ENCODE peak calls at places on chromosomes 16 and 17, in eight cellular contexts. I is HCT116; W is neural progenitor cell; Z is thoracic aorta; T is neural crest cell; G is astrocyte of the spinal cord; P is OCI-LY7; N is CD8-positive, alpha-beta T cell. Q is an unnamed sample.

GRCh38 chr16:80752563-80752962 is 51.8 kb downstream of the CDYL2 start:
- DNase-seq in W (no peak), P (no peak), Z (no peak), T (no peak), G (no peak), N (no peak), I (no peak), Q (no peak)

GRCh38 chr16:27252206-27252585 is 16.4 kb downstream of the NSMCE1 start:
- DNase-seq in Z (no peak), T (no peak), W (no peak), P (no peak), N (no peak), I (no peak), G (no peak), Q (no peak)

GRCh38 chr16:84282533-84282932 is 12.1 kb upstream of the WFDC1 start:
- DNase-seq in I (no peak), N (no peak), W (no peak), G (no peak), Z (no peak), T (no peak), P (no peak), Q (no peak)

GRCh38 chr17:8965394-8966168 is at the start of gene PIK3R5:
- DNase-seq in G (no peak), N (peak; percentile 73), W (peak; percentile 82), T (peak; percentile 34), Z (no peak), P (peak; percentile 77), I (no peak), Q (peak; percentile 93)

GRCh38 chr16:86994651-86995171 is 322.5 kb downstream of the C16orf95 start:
- DNase-seq in G (peak; percentile 97), I (no peak), T (no peak), W (peak; percentile 50), N (no peak), Z (no peak), P (no peak), Q (no peak)

GRCh38 chr17:40854175-40854814 is 12.7 kb downstream of the KRT12 start:
- DNase-seq in T (no peak), I (peak; percentile 71), W (no peak), P (no peak), G (peak; percentile 83), N (no peak), Z (no peak), Q (no peak)

GRCh38 chr17:9959377-9959981 is 54.4 kb upstream of the RCVRN start:
- DNase-seq in W (peak; percentile 87), P (peak; percentile 25), I (peak; percentile 28), N (no peak), T (peak; percentile 71), G (peak; percentile 40), Z (no peak), Q (peak; percentile 78)

GRCh38 chr16:59412275-59412841 is 678.2 kb upstream of the GOT2 start:
- DNase-seq in Z (no peak), T (no peak), P (no peak), G (peak; percentile 35), N (no peak), I (no peak), W (peak; percentile 41), Q (no peak)

GRCh38 chr17:18248300-18248731 is 10.2 kb downstream of the FLII start:
- DNase-seq in T (peak; percentile 67), P (peak; percentile 81), G (peak; percentile 66), I (no peak), W (peak; percentile 72), Z (no peak), N (peak; percentile 44), Q (peak; percentile 89)
- TF ChIP-seq CTCF in T (peak; percentile 80), P (peak; percentile 89), G (peak; percentile 75), I (peak; percentile 63), W (peak; percentile 81), Z (peak; percentile 59), N (peak; percentile 61), Q (peak; percentile 77)

GRCh38 chr17:45021607-45022287 is 29.7 kb downstream of the DCAKD start:
- DNase-seq in N (peak; percentile 35), W (peak; percentile 87), T (peak; percentile 68), G (peak; percentile 44), Z (no peak), P (peak; percentile 76), I (no peak), Q (peak; percentile 91)
- TF ChIP-seq CTCF in N (peak; percentile 90), W (peak; percentile 86), T (peak; percentile 95), G (peak; percentile 53), Z (peak; percentile 81), P (peak; percentile 87), I (peak; percentile 42), Q (peak; percentile 79)

DNA sequence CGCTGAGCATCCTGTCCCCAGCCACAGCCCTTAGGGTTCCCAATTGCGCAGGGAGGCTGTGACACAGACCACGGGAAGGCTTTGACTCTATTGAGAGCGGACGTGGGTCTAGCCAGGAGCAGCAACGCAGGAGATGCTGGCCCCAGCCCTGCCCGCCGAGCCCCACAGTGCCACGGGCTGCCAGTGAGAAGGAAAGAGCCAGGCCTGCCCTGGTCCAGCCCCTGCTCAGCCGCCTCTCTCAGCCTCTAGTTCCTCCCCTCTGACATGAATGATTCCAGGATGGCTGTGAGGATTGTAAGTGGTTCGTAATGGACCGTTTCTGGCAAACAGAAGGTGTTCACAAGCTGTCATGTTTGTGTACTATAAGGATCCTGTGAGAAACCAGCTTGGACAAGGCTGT is 2.5 kb downstream of the BHLHA9 start:
- DNase-seq in N (no peak), Z (no peak), P (no peak), W (no peak), I (no peak), G (no peak), T (no peak), Q (no peak)
- TF ChIP-seq CTCF in N (no peak), Z (no peak), P (no peak), W (no peak), I (no peak), G (no peak), T (no peak), Q (no peak)

GRCh38 chr17:80361495-80362220 is 53.3 kb upstream of the ENDOV start:
- DNase-seq in Z (no peak), W (peak; percentile 70), N (no peak), G (no peak), P (peak; percentile 27), T (peak; percentile 14), I (no peak), Q (no peak)
- TF ChIP-seq CTCF in Z (peak; percentile 12), W (peak; percentile 66), N (peak; percentile 18), G (peak; percentile 56), P (peak; percentile 77), T (peak; percentile 55), I (peak; percentile 34), Q (peak; percentile 18)

DNA sequence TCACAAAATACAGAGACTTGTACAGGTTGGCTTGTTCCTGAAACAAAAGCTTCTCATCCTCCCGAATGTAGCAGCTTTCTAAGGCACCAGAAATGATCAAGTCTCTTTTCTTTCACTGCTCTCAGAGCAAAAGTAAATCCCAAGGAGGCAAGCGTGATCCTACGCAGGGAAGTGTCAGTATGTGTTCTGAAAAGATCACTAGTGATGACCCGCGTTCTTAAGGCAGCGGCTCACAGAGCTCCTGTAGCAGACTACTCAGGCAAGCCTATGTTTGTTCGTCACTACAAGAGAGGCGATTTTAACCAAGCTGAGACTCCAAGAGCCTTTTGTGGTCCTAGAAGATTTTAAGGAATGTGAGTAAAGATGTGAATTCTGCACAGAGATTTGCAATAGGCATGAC is 34.5 kb downstream of the WIPI1 start:
- DNase-seq in P (no peak), T (no peak), W (peak; percentile 1), N (no peak), G (no peak), Z (no peak), I (no peak), Q (no peak)
- TF ChIP-seq CTCF in P (no peak), T (no peak), W (no peak), N (no peak), G (no peak), Z (no peak), I (no peak), Q (no peak)

DNA sequence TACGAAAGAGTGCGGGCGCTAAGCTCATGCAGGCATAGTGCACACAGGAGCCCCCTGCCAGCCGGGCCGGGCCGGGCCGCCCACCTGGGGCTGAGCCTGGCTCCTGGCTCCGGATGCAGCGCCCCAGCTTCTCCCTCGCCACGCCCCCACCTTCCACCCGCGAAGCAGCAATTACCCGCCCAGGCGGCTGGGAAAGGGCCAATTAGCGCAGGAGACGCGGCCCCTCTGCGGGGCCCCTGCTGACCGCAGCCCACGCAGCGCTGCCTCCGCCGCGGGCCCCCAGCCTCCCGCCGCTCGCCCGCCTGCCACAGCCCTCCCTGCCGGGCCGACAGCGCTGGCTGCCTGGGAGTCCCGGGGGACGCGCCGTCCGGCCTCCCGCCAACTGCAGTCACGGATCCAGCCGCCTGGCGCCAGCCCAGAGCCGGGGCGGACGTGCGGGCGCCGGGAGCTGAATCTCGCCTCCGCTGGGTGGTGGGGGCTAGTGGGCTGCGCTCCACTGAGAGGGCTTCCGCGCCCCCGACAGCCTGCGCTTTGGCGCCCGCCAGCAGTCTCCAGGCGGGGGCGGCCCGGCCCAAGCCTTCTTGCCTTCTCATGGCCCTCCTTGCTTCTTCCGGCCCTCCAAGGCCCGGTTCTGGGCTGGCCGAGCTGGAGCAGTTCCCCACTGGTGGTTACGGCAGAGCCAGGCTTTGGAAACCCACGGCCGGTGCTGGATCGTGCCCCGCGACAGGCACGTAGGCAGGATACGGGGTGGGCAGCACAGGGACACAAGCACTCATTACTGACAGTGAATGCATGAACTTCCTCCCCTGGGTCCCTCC is 14.9 kb upstream of the CBFB start:
- DNase-seq in P (peak; percentile 66), T (peak; percentile 58), Z (no peak), I (no peak), G (peak; percentile 57), N (peak; percentile 25), W (peak; percentile 86), Q (peak; percentile 68)
- TF ChIP-seq CTCF in P (peak; percentile 35), T (peak; percentile 48), Z (peak; percentile 34), I (no peak), G (peak; percentile 16), N (no peak), W (peak; percentile 35), Q (no peak)